ENCODE peak calls at places on chromosomes 13 and 19, in four cellular contexts. P, O, I and Y are unnamed samples.

GRCh38 chr19:11279505-11280236 is 16.3 kb upstream of the TSPAN16 start:
- DNase-seq in P (peak), O (no peak), I (no peak), Y (peak)

GRCh38 chr19:30696514-30696913 is 324.3 kb downstream of the ZNF536 start:
- DNase-seq in P (peak), O (no peak), I (no peak), Y (no peak)

GRCh38 chr13:79810671-79811070 is 329.7 kb downstream of the NDFIP2 start:
- DNase-seq in P (peak), O (no peak), I (no peak), Y (no peak)

GRCh38 chr19:39553082-39553652 is 13.2 kb upstream of the EID2 start:
- DNase-seq in P (no peak), O (no peak), I (no peak), Y (no peak)

GRCh38 chr13:20997301-20998061 is 63.9 kb downstream of the LATS2 start:
- DNase-seq in P (peak), O (no peak), I (no peak), Y (no peak)

GRCh38 chr19:11265785-11266236 is 3.5 kb upstream of the DOCK6 start:
- DNase-seq in P (peak), O (no peak), I (no peak), Y (no peak)

GRCh38 chr13:50170447-50171037 is 155.3 kb downstream of the KCNRG start:
- DNase-seq in P (peak), O (no peak), I (no peak), Y (no peak)

GRCh38 chr13:63554157-63554556 is 2138.5 kb upstream of the PCDH20 start:
- DNase-seq in P (peak), O (no peak), I (no peak), Y (no peak)

GRCh38 chr13:91347212-91347995 is at the start of gene MIR17HG:
- DNase-seq in P (peak), O (no peak), I (peak), Y (peak)

GRCh38 chr19:35169226-35169995 is 14.9 kb downstream of the FXYD5 start:
- DNase-seq in P (no peak), O (no peak), I (no peak), Y (no peak)

GRCh38 chr13:27960362-27961226 is 8.5 kb downstream of the CDX2 start:
- DNase-seq in P (no peak), O (no peak), I (no peak), Y (no peak)

GRCh38 chr19:46181386-46181774 is 33.3 kb downstream of the IGFL2 start:
- DNase-seq in P (peak), O (no peak), I (no peak), Y (no peak)

GRCh38 chr13:113002206-113002821 is 33.3 kb downstream of the MCF2L start:
- DNase-seq in P (no peak), O (no peak), I (no peak), Y (no peak)
- TF ChIP-seq CTCF in P (peak), O (no peak), I (peak), Y (peak)

GRCh38 chr19:51719251-51719901 is 4.4 kb downstream of the HAS1 start:
- DNase-seq in P (no peak), O (no peak), I (no peak), Y (no peak)
- H3K4me3 ChIP-seq in P (no peak), O (peak), I (no peak), Y (no peak)

GRCh38 chr13:45468676-45469075 is 3.9 kb downstream of the COG3 start:
- DNase-seq in P (no peak), O (no peak), I (no peak), Y (no peak)

GRCh38 chr13:45464687-45465453 is at the start of gene COG3:
- DNase-seq in P (peak), O (no peak), I (peak), Y (peak)

GRCh38 chr13:45466359-45466758 is 1.6 kb downstream of the COG3 start:
- DNase-seq in P (no peak), O (no peak), I (no peak), Y (no peak)

DNA sequence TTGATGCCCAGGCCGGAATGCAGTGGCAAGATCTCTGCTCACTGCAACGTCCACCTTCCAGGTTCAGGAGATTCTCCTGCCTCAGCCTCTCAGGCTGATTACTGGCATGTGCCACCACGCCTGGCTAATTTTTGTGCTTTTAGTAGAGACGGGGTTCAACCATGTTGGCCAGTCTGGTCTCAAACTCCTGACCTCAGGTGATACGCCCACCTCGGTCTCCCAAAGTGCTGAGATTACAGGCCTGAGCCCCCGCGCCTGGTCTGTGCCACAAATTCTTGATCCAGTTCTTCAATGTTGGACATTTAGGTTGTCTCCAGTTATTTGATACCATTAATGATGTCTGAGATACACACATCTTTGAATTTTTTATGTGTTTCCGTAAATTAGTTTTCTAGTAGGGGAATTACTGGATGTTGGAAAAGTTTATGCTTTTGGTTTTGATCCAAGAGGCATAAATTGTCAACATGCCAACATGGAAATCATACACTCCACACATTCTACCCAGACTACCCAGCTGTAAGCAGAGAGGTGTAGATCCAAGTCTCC is 525 bp upstream of the COG3 start:
- DNase-seq in P (no peak), O (no peak), I (no peak), Y (no peak)
- TF ChIP-seq CTCF in P (no peak), O (no peak), I (no peak), Y (peak)

GRCh38 chr19:1238373-1239303 is 833 bp upstream of the CBARP start:
- DNase-seq in P (no peak), O (no peak), I (no peak), Y (no peak)

GRCh38 chr19:1239420-1239795 is 1.6 kb upstream of the CBARP start:
- DNase-seq in P (no peak), O (no peak), I (no peak), Y (no peak)

GRCh38 chr19:1241417-1242095 is at the start of gene ATP5F1D:
- DNase-seq in P (peak), O (no peak), I (no peak), Y (peak)

GRCh38 chr19:1239796-1240737 is 1.5 kb upstream of the ATP5F1D start:
- DNase-seq in P (peak), O (no peak), I (no peak), Y (no peak)

GRCh38 chr19:1240925-1241324 is 626 bp upstream of the ATP5F1D start:
- DNase-seq in P (no peak), O (no peak), I (no peak), Y (no peak)
- H3K4me3 ChIP-seq in P (peak), O (peak), I (no peak), Y (peak)

GRCh38 chr19:36972594-36972993 is 56.5 kb downstream of the ZNF568 start:
- DNase-seq in P (no peak), O (no peak), I (no peak), Y (no peak)

GRCh38 chr19:36973844-36974195 is 57.7 kb downstream of the ZNF568 start:
- DNase-seq in P (no peak), O (no peak), I (no peak), Y (no peak)

DNA sequence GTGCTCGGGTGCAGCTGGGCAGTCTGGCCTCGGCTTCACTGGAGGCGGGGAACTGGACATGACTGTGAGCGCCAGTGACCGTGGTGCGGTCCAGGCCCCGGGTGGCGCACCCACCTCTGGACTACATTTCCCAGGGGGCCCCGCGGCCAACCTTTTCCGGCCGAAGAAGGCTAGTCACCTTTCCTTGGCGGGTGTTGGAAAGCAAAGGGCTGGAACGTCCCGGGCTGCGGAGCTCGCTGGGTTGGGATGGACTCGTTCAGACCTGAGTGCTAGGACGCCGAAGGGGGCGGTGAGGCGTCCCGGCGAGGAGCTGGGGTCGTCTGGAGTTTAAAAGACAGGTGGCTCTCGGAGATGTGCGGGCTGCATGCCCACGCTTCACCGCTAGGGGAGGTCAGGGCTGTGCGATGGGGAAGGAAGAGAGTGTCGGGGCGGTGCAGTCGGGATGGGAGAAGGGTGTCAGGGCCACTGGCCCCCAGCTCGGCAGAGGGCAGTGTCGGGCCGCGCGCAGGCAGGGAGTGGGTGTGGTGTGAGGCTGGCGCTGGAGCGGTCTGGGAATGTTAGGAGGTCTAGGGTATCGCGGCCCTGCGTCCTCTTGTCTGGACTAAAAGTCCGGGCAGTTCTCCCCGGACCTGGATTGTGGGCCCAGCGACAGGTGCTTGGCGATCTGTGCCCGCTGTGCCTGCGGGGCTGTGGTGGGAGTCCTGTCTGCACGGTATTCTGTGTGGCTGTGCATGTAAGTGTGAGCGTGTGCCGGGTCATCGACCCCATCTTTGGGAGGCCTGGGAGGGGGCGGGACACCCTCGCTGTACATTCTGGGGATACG is 57.1 kb downstream of the ZNF568 start:
- DNase-seq in P (peak), O (no peak), I (peak), Y (peak)
- TF ChIP-seq CTCF in P (peak), O (peak), I (peak), Y (peak)

DNA sequence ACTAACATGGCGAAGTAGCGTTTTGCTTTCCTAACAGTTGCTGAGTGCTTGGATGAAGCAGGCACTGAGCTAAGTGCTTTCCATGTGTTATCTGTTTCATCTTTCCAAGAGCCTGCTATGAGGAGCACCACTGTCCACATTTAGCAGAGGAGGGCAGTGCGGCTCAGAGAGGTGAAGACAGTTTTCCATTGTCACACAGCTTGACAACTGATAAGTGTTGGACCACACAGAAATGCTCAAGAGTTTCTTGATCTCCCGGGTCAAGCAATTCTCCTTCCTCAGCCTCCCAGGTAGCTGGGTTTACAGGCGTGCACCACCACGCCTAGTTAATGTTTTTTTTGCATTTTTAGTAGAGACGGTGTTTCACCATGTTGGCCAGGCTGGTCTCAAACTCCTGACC is 6.8 kb upstream of the CRTC1 start:
- DNase-seq in P (no peak), O (no peak), I (no peak), Y (no peak)
- H3K4me3 ChIP-seq in P (no peak), O (no peak), I (no peak), Y (no peak)